ENCODE peak calls at places on chromosomes 1 and 21, in four cellular contexts. One of them, this sample, is unnamed.

GRCh38 chr1:12182410-12182946 is 15.7 kb downstream of the TNFRSF1B start:
- DNase-seq in spleen: no peak
- DNase-seq in cardiac muscle cell: no peak
- DNase-seq in upper lobe of right lung: no peak
- DNase-seq in this sample: no peak

GRCh38 chr1:103211073-103211472 is 102.8 kb upstream of the COL11A1 start:
- DNase-seq in spleen: no peak
- DNase-seq in upper lobe of right lung: no peak
- DNase-seq in cardiac muscle cell: no peak
- DNase-seq in this sample: no peak

GRCh38 chr1:55378582-55378981 is 163.4 kb upstream of the USP24 start:
- DNase-seq in cardiac muscle cell: peak; percentile 71
- DNase-seq in upper lobe of right lung: peak; percentile 65
- DNase-seq in spleen: no peak
- DNase-seq in this sample: no peak

GRCh38 chr1:231929311-231929710 is 302.7 kb downstream of the DISC1 start:
- DNase-seq in upper lobe of right lung: no peak
- DNase-seq in cardiac muscle cell: peak; percentile 62
- DNase-seq in spleen: no peak
- DNase-seq in this sample: no peak

GRCh38 chr1:240522122-240522822 is 89.7 kb downstream of the GREM2 start:
- DNase-seq in upper lobe of right lung: no peak
- DNase-seq in spleen: no peak
- DNase-seq in cardiac muscle cell: no peak
- DNase-seq in this sample: no peak

GRCh38 chr1:89525169-89525855 is 683 bp downstream of the LRRC8B start:
- DNase-seq in spleen: no peak
- DNase-seq in cardiac muscle cell: peak; percentile 23
- DNase-seq in upper lobe of right lung: peak; percentile 85
- DNase-seq in this sample: peak; percentile 25

GRCh38 chr21:45224189-45224938 is 63.3 kb downstream of the POFUT2 start:
- DNase-seq in spleen: no peak
- DNase-seq in upper lobe of right lung: peak; percentile 64
- DNase-seq in cardiac muscle cell: no peak
- DNase-seq in this sample: peak; percentile 69

GRCh38 chr1:209328178-209328577 is 255.3 kb upstream of the CAMK1G start:
- DNase-seq in upper lobe of right lung: no peak
- DNase-seq in cardiac muscle cell: no peak
- DNase-seq in spleen: no peak
- DNase-seq in this sample: no peak

GRCh38 chr1:173954179-173954578 is 37.1 kb upstream of the SERPINC1 start:
- DNase-seq in upper lobe of right lung: no peak
- DNase-seq in cardiac muscle cell: no peak
- DNase-seq in spleen: no peak
- DNase-seq in this sample: no peak

GRCh38 chr1:19463204-19463803 is 22.0 kb downstream of the CAPZB start:
- DNase-seq in upper lobe of right lung: no peak
- DNase-seq in cardiac muscle cell: no peak
- DNase-seq in spleen: peak; percentile 89
- DNase-seq in this sample: peak; percentile 53

GRCh38 chr1:117695796-117696505 is 90.1 kb downstream of the TENT5C start:
- DNase-seq in spleen: no peak
- DNase-seq in upper lobe of right lung: no peak
- DNase-seq in cardiac muscle cell: no peak
- DNase-seq in this sample: no peak

GRCh38 chr1:21596179-21596578 is 73.0 kb downstream of the RAP1GAP start:
- DNase-seq in cardiac muscle cell: no peak
- DNase-seq in upper lobe of right lung: no peak
- DNase-seq in spleen: no peak
- DNase-seq in this sample: no peak

GRCh38 chr1:236425031-236425663 is 31.1 kb downstream of the EDARADD start:
- DNase-seq in upper lobe of right lung: no peak
- DNase-seq in spleen: no peak
- DNase-seq in cardiac muscle cell: no peak
- DNase-seq in this sample: peak; percentile 28

GRCh38 chr1:201504799-201505504 is 2.0 kb downstream of the CSRP1 start:
- DNase-seq in spleen: peak; percentile 37
- DNase-seq in upper lobe of right lung: no peak
- DNase-seq in cardiac muscle cell: no peak
- DNase-seq in this sample: no peak

GRCh38 chr1:244865028-244865371 is 657 bp upstream of the HNRNPU start:
- DNase-seq in spleen: peak; percentile 86
- DNase-seq in upper lobe of right lung: no peak
- DNase-seq in cardiac muscle cell: peak; percentile 30
- DNase-seq in this sample: peak; percentile 21

GRCh38 chr1:178625695-178626094 is 99.3 kb upstream of the RALGPS2 start:
- DNase-seq in cardiac muscle cell: peak; percentile 41
- DNase-seq in spleen: no peak
- DNase-seq in upper lobe of right lung: no peak
- DNase-seq in this sample: no peak

GRCh38 chr1:89516055-89516454 is 8.6 kb upstream of the LRRC8B start:
- DNase-seq in upper lobe of right lung: no peak
- DNase-seq in cardiac muscle cell: no peak
- DNase-seq in spleen: no peak
- DNase-seq in this sample: no peak

GRCh38 chr1:100100202-100100601 is 32.5 kb downstream of the SASS6 start:
- DNase-seq in upper lobe of right lung: no peak
- DNase-seq in spleen: no peak
- DNase-seq in cardiac muscle cell: no peak
- DNase-seq in this sample: no peak

GRCh38 chr1:30798389-30798951 is 40.9 kb upstream of the LAPTM5 start:
- DNase-seq in cardiac muscle cell: no peak
- DNase-seq in upper lobe of right lung: peak; percentile 82
- DNase-seq in spleen: no peak
- DNase-seq in this sample: no peak

GRCh38 chr1:176897350-176898236 is 266.9 kb downstream of the ASTN1 start:
- DNase-seq in upper lobe of right lung: peak; percentile 70
- DNase-seq in spleen: peak; percentile 78
- DNase-seq in cardiac muscle cell: peak; percentile 84
- DNase-seq in this sample: no peak

GRCh38 chr1:23366598-23366997 is 3.0 kb downstream of the ZNF436 start:
- DNase-seq in spleen: no peak
- DNase-seq in upper lobe of right lung: no peak
- DNase-seq in cardiac muscle cell: no peak
- DNase-seq in this sample: no peak
- H3K9me3 ChIP-seq in spleen: peaks cover 42% of the 10 kb centered on the region
- H3K9me3 ChIP-seq in upper lobe of right lung: peaks cover 26% of the 10 kb centered on the region
- H3K9me3 ChIP-seq in cardiac muscle cell: peaks cover 6% of the 10 kb centered on the region
- H3K9me3 ChIP-seq in this sample: peaks cover 19% of the 10 kb centered on the region

DNA sequence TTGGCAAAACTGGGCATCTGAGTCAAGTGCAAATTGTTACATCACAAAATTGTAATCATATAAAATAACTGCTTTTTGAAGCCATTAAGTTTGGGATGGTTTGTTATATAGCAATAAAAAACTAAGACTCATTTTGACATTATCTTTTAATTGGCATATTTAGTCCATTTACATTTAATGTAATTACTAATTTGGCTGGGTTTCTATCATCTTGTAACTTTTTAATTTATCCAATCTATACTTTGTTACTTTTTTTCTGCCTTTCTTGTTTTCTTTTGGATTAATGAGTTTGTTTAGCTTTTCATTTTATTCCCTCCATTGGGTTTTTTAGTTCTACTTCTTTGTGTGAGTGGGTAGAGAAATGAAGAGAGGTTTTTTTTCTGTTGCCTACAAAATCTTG is 76.3 kb downstream of the DRAM2 start:
- DNase-seq in spleen: no peak
- DNase-seq in upper lobe of right lung: no peak
- DNase-seq in cardiac muscle cell: no peak
- DNase-seq in this sample: no peak
- H3K9me3 ChIP-seq in spleen: peaks cover 75% of the 10 kb centered on the region
- H3K9me3 ChIP-seq in upper lobe of right lung: no peaks in the 10 kb centered on the region
- H3K9me3 ChIP-seq in cardiac muscle cell: no peaks in the 10 kb centered on the region
- H3K9me3 ChIP-seq in this sample: no peaks in the 10 kb centered on the region

GRCh38 chr1:82388679-82389078 is 587.9 kb downstream of the ADGRL2 start:
- DNase-seq in spleen: no peak
- DNase-seq in cardiac muscle cell: peak; percentile 71
- DNase-seq in upper lobe of right lung: no peak
- DNase-seq in this sample: no peak

GRCh38 chr1:82392513-82392912 is 591.8 kb downstream of the ADGRL2 start:
- DNase-seq in upper lobe of right lung: no peak
- DNase-seq in cardiac muscle cell: no peak
- DNase-seq in spleen: no peak
- DNase-seq in this sample: no peak

GRCh38 chr1:82390627-82391026 is 589.9 kb downstream of the ADGRL2 start:
- DNase-seq in spleen: no peak
- DNase-seq in cardiac muscle cell: no peak
- DNase-seq in upper lobe of right lung: no peak
- DNase-seq in this sample: no peak

GRCh38 chr1:82392946-82393345 is 592.2 kb downstream of the ADGRL2 start:
- DNase-seq in upper lobe of right lung: no peak
- DNase-seq in cardiac muscle cell: no peak
- DNase-seq in spleen: no peak
- DNase-seq in this sample: no peak

DNA sequence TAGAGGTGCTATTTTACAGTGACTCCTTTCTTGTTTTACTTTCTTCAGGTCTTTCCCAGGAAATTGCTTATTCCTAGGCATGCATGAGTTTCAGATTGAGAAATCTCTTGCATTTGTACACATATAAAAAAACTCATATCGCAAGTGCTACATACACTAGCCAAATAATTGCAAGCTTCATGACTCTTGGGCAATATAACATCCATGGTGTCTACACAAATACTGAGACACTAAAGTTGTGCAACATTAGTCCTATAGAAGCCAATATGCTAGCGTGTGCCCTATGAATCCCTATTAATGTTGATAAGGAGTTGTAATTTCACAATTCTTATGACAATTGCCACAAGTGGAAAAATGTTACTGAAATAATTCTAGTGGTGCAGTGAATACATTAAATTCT is 591.0 kb downstream of the ADGRL2 start:
- DNase-seq in cardiac muscle cell: no peak
- DNase-seq in spleen: no peak
- DNase-seq in upper lobe of right lung: no peak
- DNase-seq in this sample: no peak
- H3K9me3 ChIP-seq in cardiac muscle cell: no peaks in the 10 kb centered on the region
- H3K9me3 ChIP-seq in spleen: peaks cover 8% of the 10 kb centered on the region
- H3K9me3 ChIP-seq in upper lobe of right lung: no peaks in the 10 kb centered on the region
- H3K9me3 ChIP-seq in this sample: no peaks in the 10 kb centered on the region

DNA sequence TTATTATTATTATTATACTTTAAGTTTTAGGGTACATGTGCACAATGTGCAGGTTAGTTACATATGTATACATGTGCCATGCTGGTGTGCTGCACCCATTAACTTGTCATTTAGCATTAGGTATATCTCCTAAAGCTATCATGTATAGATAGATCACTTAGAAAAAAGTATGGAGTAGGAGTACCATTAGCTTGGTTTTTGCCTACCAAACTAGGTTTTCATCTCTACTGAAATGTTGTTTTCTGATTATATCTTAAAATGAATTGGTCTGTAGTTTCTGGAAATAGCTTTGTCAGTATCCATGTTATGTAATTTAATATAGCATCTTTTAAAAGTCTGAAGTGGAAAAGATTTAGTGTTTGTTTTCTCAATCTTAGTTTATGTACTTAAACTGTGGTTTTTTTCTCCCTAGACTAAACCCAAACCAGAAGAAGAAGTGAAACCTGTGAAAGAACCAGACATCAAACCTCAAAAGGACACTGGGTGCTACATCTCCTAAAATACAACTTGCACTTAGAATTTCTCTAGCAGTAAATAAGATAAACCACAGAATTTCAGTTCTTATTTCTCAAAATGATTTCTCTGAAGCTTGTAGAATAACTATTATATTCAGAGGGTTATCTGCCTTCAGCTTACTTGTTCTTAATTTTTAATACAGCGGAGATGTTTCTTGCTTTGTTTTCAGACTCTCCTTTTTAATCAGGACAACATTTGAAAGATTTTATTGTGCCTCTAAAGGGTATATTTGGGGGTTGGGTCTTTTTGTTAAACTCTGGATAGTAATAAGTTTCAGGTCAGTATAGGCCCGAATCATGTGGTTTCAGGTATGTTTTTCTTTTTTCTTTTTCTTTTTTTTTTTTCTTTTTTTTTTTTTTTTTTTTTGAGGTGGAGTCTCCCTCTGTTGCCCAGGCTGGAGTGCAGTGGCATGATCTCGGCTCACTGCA is 4.5 kb upstream of the FAM177B start:
- DNase-seq in upper lobe of right lung: no peak
- DNase-seq in cardiac muscle cell: no peak
- DNase-seq in spleen: no peak
- DNase-seq in this sample: no peak
- H3K9me3 ChIP-seq in upper lobe of right lung: no peaks in the 10 kb centered on the region
- H3K9me3 ChIP-seq in cardiac muscle cell: no peaks in the 10 kb centered on the region
- H3K9me3 ChIP-seq in spleen: no peaks in the 10 kb centered on the region
- H3K9me3 ChIP-seq in this sample: no peaks in the 10 kb centered on the region

GRCh38 chr1:167297222-167298214 is 76.8 kb downstream of the POU2F1 start:
- DNase-seq in cardiac muscle cell: no peak
- DNase-seq in spleen: no peak
- DNase-seq in upper lobe of right lung: no peak
- DNase-seq in this sample: no peak
- H3K9me3 ChIP-seq in cardiac muscle cell: no peaks in the 10 kb centered on the region
- H3K9me3 ChIP-seq in spleen: no peaks in the 10 kb centered on the region
- H3K9me3 ChIP-seq in upper lobe of right lung: no peaks in the 10 kb centered on the region
- H3K9me3 ChIP-seq in this sample: no peaks in the 10 kb centered on the region